ENCODE peak calls at places on chromosomes 1 and 21, in four cellular contexts. E, R, Z and G are unnamed samples.
A peak's percentile ranks its signal among the peaks of the same experiment; 100 is the strongest.

GRCh38 chr1:227894306-227894721 is 53.4 kb downstream of the WNT9A start:
- DNase-seq in Z (peak; percentile 41), E (no peak), R (no peak), G (no peak)

GRCh38 chr1:207964195-207964966 is 53.5 kb upstream of the CD34 start:
- DNase-seq in R (no peak), E (no peak), Z (no peak), G (no peak)

GRCh38 chr1:77250126-77250525 is 30.9 kb upstream of the PIGK start:
- DNase-seq in R (no peak), E (no peak), Z (no peak), G (no peak)

GRCh38 chr1:6962956-6963915 is 178.0 kb downstream of the CAMTA1 start:
- DNase-seq in R (peak; percentile 99), E (no peak), Z (peak; percentile 87), G (no peak)

GRCh38 chr1:60388092-60388987 is 314.8 kb upstream of the C1orf87 start:
- DNase-seq in Z (no peak), R (no peak), E (no peak), G (no peak)

GRCh38 chr1:63794927-63795326 is 21.1 kb downstream of the ROR1 start:
- DNase-seq in R (peak; percentile 56), Z (no peak), E (no peak), G (no peak)

GRCh38 chr1:244628719-244629299 is 24.1 kb upstream of the DESI2 start:
- DNase-seq in R (no peak), Z (no peak), E (no peak), G (no peak)

GRCh38 chr21:46489800-46490199 is 31.1 kb downstream of the DIP2A start:
- DNase-seq in E (no peak), Z (no peak), R (no peak), G (no peak)

GRCh38 chr1:85611856-85612255 is 31.3 kb downstream of the CCN1 start:
- DNase-seq in E (no peak), R (peak; percentile 28), Z (no peak), G (no peak)